ENCODE peak calls at places on chromosomes 12 and 14, in eight cellular contexts. P is testis, C is body of pancreas, R is fibroblast of lung, H is vagina, Y is sigmoid colon, Z is lower lobe of right lung, K is right atrium auricular region. W is an unnamed sample. For H3K4me1, the result is how much of the 10 kb centered on the place peaks cover.

GRCh38 chr12:61504396-61505115 is 755.6 kb upstream of the USP15 start:
- DNase-seq in P (no peak), C (no peak), R (no peak), H (no peak), Y (no peak), Z (no peak), K (no peak), W (no peak)

GRCh38 chr14:64841121-64841611 is 38.5 kb downstream of the SPTB start:
- DNase-seq in P (no peak), C (no peak), R (peak), H (no peak), Y (no peak), Z (no peak), K (no peak), W (no peak)

GRCh38 chr12:47396902-47397663 is 308.7 kb downstream of the RPAP3 start:
- DNase-seq in P (no peak), C (no peak), R (no peak), H (no peak), Y (no peak), Z (no peak), K (no peak), W (no peak)

GRCh38 chr14:104149617-104150141 is 11.3 kb downstream of the KIF26A start:
- DNase-seq in P (no peak), C (no peak), R (peak), H (no peak), Y (peak), Z (no peak), K (peak), W (no peak)

GRCh38 chr14:58362798-58363412 is 32.8 kb upstream of the TOMM20L start:
- DNase-seq in P (no peak), C (no peak), R (peak), H (no peak), Y (no peak), Z (no peak), K (no peak), W (no peak)

GRCh38 chr12:9895215-9895971 is 14.1 kb downstream of the KLRF2 start:
- DNase-seq in P (no peak), C (no peak), R (no peak), H (no peak), Y (no peak), Z (no peak), K (no peak), W (no peak)

GRCh38 chr12:131221061-131221945 is 267.6 kb downstream of the ADGRD1 start:
- DNase-seq in P (no peak), C (no peak), R (no peak), H (no peak), Y (no peak), Z (no peak), K (no peak), W (no peak)

GRCh38 chr14:70585221-70585620 is 15.2 kb downstream of the MED6 start:
- DNase-seq in P (no peak), C (no peak), R (no peak), H (no peak), Y (no peak), Z (no peak), K (no peak), W (no peak)

GRCh38 chr12:118359541-118359915 is 13.2 kb downstream of the TAOK3 start:
- DNase-seq in P (no peak), C (no peak), R (no peak), H (no peak), Y (no peak), Z (no peak), K (no peak), W (no peak)

GRCh38 chr12:118356809-118357326 is 15.8 kb downstream of the TAOK3 start:
- DNase-seq in P (no peak), C (no peak), R (peak), H (no peak), Y (no peak), Z (no peak), K (no peak), W (no peak)

GRCh38 chr12:118358008-118358359 is 14.7 kb downstream of the TAOK3 start:
- DNase-seq in P (no peak), C (no peak), R (no peak), H (no peak), Y (no peak), Z (no peak), K (no peak), W (no peak)

GRCh38 chr12:118357327-118358007 is 15.2 kb downstream of the TAOK3 start:
- DNase-seq in P (no peak), C (peak), R (peak), H (no peak), Y (no peak), Z (no peak), K (no peak), W (no peak)

GRCh38 chr12:118358607-118359540 is 13.8 kb downstream of the TAOK3 start:
- DNase-seq in P (no peak), C (no peak), R (no peak), H (no peak), Y (no peak), Z (no peak), K (no peak), W (no peak)
- H3K27ac ChIP-seq in P (no peak), C (peak), R (peak), H (peak), Y (peak), Z (peak), K (no peak), W (peak)

GRCh38 chr12:104828015-104828414 is 130.1 kb downstream of the SLC41A2 start:
- DNase-seq in P (no peak), C (no peak), R (no peak), H (no peak), Y (no peak), Z (no peak), K (no peak), W (no peak)

GRCh38 chr12:104823985-104824441 is 134.1 kb downstream of the SLC41A2 start:
- DNase-seq in P (no peak), C (peak), R (no peak), H (no peak), Y (no peak), Z (peak), K (no peak), W (no peak)

GRCh38 chr12:104825408-104825807 is 132.7 kb downstream of the SLC41A2 start:
- DNase-seq in P (no peak), C (no peak), R (no peak), H (no peak), Y (no peak), Z (no peak), K (no peak), W (no peak)

GRCh38 chr12:104827587-104827986 is 130.5 kb downstream of the SLC41A2 start:
- DNase-seq in P (no peak), C (no peak), R (no peak), H (no peak), Y (no peak), Z (no peak), K (no peak), W (no peak)
- TF ChIP-seq CTCF in P (no peak), C (no peak), R (peak), H (no peak), Y (no peak), Z (peak), K (peak), W (peak)

DNA sequence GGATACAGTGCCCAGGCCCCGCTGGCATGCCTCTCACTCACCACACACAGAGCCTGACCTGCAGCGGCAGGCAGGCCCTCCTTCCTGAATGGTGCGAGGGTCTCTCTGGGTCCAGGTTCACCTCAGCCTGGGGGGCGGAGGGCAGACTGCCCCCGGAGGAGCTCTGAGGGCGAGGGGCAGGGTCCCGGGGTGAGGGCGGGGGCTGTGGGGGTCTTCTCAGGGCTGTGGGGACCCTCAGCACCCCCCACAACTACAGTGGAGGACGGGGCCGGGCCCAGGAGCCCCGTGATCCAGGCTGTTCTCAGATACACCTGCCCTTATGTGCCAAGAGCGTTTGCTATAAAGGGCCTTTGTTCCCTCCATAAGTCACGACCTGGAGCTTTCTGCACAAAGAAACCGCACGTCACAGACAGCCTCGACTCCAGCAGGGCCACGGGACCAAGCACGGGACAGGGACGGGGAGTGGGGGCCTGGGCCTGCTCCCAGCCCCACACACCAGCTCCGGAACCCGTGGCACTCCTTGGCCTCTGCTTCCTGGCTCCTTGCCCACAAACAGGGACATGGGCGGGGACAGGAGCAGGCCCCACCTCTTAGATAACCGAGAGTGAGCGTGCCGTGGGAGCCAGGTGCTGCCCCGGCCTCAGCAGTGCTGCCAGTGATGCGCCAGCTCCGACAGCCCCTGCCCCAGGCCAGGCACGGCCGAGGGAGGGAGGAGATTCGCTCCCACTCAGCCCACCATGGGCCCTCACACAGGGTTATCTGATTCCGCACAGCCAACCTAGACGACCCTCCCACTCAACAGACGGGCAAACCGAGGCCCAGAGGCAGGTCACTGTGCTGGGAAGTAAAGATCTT is 101.9 kb downstream of the RFLNA start:
- DNase-seq in P (peak), C (peak), R (no peak), H (no peak), Y (peak), Z (no peak), K (peak), W (no peak)
- H3K4me1 ChIP-seq in P (half or more), C (half or more), R (under half), H (half or more), Y (half or more), Z (half or more), K (half or more), W (under half)

GRCh38 chr14:32366995-32367394 is 37.9 kb downstream of the AKAP6 start:
- DNase-seq in P (peak), C (no peak), R (peak), H (no peak), Y (no peak), Z (no peak), K (no peak), W (no peak)
- H3K27ac ChIP-seq in P (peak), C (no peak), R (no peak), H (no peak), Y (peak), Z (no peak), K (no peak), W (no peak)

GRCh38 chr14:102544034-102544744 is 34.6 kb upstream of the ANKRD9 start:
- DNase-seq in P (no peak), C (no peak), R (no peak), H (no peak), Y (no peak), Z (no peak), K (no peak), W (no peak)

GRCh38 chr14:102547067-102547466 is 37.5 kb upstream of the ANKRD9 start:
- DNase-seq in P (no peak), C (no peak), R (no peak), H (no peak), Y (no peak), Z (no peak), K (no peak), W (no peak)

GRCh38 chr14:102541771-102542170 is 32.2 kb upstream of the ANKRD9 start:
- DNase-seq in P (no peak), C (no peak), R (no peak), H (no peak), Y (no peak), Z (no peak), K (no peak), W (no peak)

GRCh38 chr14:102544745-102545460 is 35.3 kb upstream of the ANKRD9 start:
- DNase-seq in P (no peak), C (no peak), R (no peak), H (no peak), Y (no peak), Z (peak), K (no peak), W (no peak)

DNA sequence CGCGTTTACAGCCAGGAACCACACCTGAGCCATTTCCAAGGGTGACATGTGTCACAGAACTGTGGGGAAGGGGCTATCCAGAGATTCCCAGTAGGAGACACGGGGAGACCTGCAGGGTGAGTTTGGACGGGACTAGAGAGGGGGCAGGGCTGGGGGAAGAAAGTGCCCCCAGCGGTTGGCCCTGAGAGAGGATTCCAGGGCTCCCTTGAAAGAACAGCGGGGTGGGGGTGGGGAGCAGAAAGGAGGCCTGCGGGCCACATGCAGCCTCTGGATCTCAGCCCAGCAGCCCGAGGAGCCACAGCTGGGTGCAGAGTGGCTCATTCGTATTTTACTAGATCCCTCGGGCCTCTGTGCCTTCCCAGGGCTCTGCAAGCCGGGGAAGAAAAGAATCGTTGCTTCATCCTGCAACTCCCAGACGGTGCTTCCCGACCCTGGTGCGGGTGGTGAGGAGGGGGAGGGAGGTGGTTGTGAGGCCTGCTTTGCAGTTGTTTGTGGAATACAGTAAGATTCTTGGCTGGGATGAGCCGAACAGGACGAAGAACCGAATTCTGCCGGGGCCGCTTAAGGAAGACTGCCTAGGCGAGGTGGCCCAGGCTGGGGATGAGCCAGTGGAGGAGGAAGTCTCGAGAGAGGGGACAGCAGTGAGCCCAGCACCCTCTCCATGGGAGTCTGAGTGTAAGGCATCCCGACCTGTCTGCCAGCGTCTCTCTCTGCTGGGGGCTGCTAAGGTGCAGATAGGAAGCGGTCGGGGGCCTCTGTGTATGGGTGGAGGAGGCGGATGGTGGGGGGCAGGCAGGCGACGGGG is 36.1 kb upstream of the ANKRD9 start:
- DNase-seq in P (peak), C (no peak), R (no peak), H (no peak), Y (no peak), Z (no peak), K (no peak), W (no peak)
- TF ChIP-seq CTCF in P (no peak), C (no peak), R (no peak), H (no peak), Y (no peak), Z (no peak), K (no peak), W (peak)

DNA sequence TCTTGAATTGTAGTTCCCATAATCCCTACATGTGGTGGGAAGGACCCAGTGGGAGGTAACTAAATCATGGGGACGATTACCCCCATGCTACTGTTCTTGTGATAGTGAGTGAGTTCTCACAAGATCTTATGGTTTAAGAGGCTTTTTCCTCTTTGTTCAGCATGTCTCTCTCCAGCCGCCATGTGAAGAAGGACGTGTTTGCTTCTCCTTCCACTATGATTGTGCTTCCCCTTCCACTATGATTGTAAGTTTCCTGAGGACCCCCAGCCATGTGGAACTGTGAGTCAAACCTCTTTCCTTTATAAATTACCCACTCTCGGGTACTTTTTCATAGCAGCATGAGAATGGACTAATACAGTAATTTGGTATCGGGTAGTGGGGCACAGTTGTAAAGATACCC is 97.3 kb downstream of the PPP1R12A start:
- DNase-seq in P (no peak), C (no peak), R (no peak), H (no peak), Y (no peak), Z (no peak), K (no peak), W (no peak)
- H3K4me1 ChIP-seq in P (under half), C (under half), R (under half), H (under half), Y (under half), Z (under half), K (under half), W (under half)

GRCh38 chr12:45409966-45410365 is 194.1 kb downstream of the ANO6 start:
- DNase-seq in P (no peak), C (peak), R (peak), H (no peak), Y (no peak), Z (no peak), K (no peak), W (no peak)
- H3K27ac ChIP-seq in P (no peak), C (no peak), R (peak), H (peak), Y (no peak), Z (no peak), K (no peak), W (no peak)

GRCh38 chr12:123602651-123603195 is 824 bp downstream of the DDX55 start:
- DNase-seq in P (peak), C (no peak), R (no peak), H (no peak), Y (no peak), Z (no peak), K (no peak), W (no peak)

GRCh38 chr12:123599310-123599709 is 2.6 kb upstream of the DDX55 start:
- DNase-seq in P (no peak), C (no peak), R (no peak), H (no peak), Y (no peak), Z (no peak), K (no peak), W (no peak)

GRCh38 chr12:123598522-123598921 is 3.4 kb upstream of the DDX55 start:
- DNase-seq in P (no peak), C (no peak), R (no peak), H (no peak), Y (no peak), Z (no peak), K (no peak), W (no peak)

GRCh38 chr12:123599721-123600120 is 2.2 kb upstream of the DDX55 start:
- DNase-seq in P (peak), C (no peak), R (no peak), H (no peak), Y (no peak), Z (no peak), K (no peak), W (no peak)

DNA sequence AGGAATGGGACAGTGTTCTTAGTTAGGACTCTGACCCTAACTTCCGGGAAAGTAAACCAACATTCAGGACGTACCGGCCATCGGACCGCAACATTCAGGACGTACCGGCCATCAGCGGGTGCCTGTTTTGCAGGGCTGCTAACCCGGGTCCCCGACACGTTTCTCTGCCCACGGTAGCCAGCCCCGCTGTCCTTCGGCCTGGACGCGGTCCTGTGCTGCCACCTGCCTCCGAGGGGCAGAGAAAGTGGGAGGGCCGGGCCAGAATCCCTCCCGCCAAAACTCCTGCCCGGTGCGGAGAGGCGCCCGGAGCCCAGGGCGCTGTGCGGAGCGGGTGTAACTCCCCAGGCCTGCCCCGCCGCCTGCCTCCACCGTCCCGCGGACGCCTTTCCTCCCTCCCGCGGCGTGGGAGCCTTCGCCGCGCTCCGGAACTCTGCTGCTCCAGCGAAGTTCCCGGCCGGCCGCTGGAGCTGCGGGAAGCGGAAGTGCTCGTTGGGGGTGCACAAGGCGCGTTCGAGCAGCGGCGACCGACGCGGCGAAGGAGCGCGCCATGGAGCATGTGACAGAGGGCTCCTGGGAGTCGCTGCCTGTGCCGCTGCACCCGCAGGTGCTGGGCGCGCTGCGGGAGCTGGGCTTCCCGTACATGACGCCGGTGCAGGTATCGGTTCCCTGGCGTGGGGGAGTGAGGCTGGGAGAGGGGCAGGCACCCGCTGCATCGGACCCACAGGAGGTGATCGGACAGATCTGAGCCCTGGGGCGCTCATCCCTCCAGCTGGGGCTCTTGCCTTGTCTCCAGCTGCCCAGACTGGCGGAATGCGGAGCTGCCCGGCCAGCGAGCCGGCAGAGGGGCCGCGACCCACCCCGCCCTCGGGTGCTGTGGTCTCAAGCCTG is at the start of gene DDX55:
- DNase-seq in P (peak), C (peak), R (peak), H (no peak), Y (peak), Z (peak), K (peak), W (no peak)
- TF ChIP-seq CTCF in P (no peak), C (peak), R (peak), H (peak), Y (peak), Z (peak), K (peak), W (peak)

GRCh38 chr12:98399532-98399931 is 115.9 kb upstream of the TMPO start:
- DNase-seq in P (no peak), C (peak), R (peak), H (no peak), Y (no peak), Z (no peak), K (no peak), W (no peak)
- H3K4me1 ChIP-seq in P (under half), C (under half), R (under half), H (under half), Y (under half), Z (under half), K (under half), W (under half)